ENCODE peak calls at places on chromosomes 16 and 17, in seven cellular contexts. K is uterus; G is ascending aorta; J is naive thymus-derived CD4-positive, alpha-beta T cell; R is IMR-90; B is stomach; S is CD8-positive, alpha-beta memory T cell. H is an unnamed sample.

GRCh38 chr16:82589407-82589806 is 37.4 kb upstream of the CDH13 start:
- DNase-seq in K (no peak), G (no peak), J (no peak), R (no peak), B (no peak), S (no peak), H (no peak)

GRCh38 chr16:20377181-20377580 is 24.7 kb upstream of the UMOD start:
- DNase-seq in K (no peak), G (no peak), J (no peak), R (no peak), B (no peak), S (no peak), H (no peak)

GRCh38 chr17:4576729-4577322 is 7.5 kb upstream of the SMTNL2 start:
- DNase-seq in K (no peak), G (no peak), J (no peak), R (no peak), B (no peak), S (no peak), H (no peak)

GRCh38 chr17:40038882-40039513 is 15.2 kb downstream of the MED24 start:
- DNase-seq in K (peak), G (no peak), J (no peak), R (peak), B (peak), S (no peak), H (peak)

GRCh38 chr17:42081516-42082129 is 16.6 kb downstream of the ZNF385C start:
- DNase-seq in K (no peak), G (no peak), J (no peak), R (no peak), B (no peak), S (no peak), H (no peak)

GRCh38 chr16:30115238-30115637 is 1.9 kb upstream of the GDPD3 start:
- DNase-seq in K (no peak), G (no peak), J (no peak), R (no peak), B (peak), S (no peak), H (no peak)

GRCh38 chr16:4373909-4374742 is 2.5 kb downstream of the VASN start:
- DNase-seq in K (peak), G (no peak), J (no peak), R (peak), B (peak), S (no peak), H (peak)

GRCh38 chr17:40857535-40857934 is 9.5 kb downstream of the KRT12 start:
- DNase-seq in K (no peak), G (no peak), J (no peak), R (peak), B (no peak), S (no peak), H (no peak)

GRCh38 chr16:66592814-66593213 is 11.7 kb upstream of the CMTM3 start:
- DNase-seq in K (no peak), G (no peak), J (no peak), R (no peak), B (no peak), S (no peak), H (no peak)

GRCh38 chr16:57061084-57061905 is 31.1 kb upstream of the CPNE2 start:
- DNase-seq in K (peak), G (peak), J (no peak), R (peak), B (peak), S (no peak), H (no peak)

GRCh38 chr16:2019500-2019899 is at the start of gene NPW:
- DNase-seq in K (no peak), G (no peak), J (no peak), R (no peak), B (no peak), S (no peak), H (no peak)

GRCh38 chr17:14622622-14623101 is 321.8 kb downstream of the HS3ST3B1 start:
- DNase-seq in K (no peak), G (no peak), J (no peak), R (no peak), B (no peak), S (no peak), H (no peak)

GRCh38 chr17:29687601-29688000 is 64.9 kb upstream of the CORO6 start:
- DNase-seq in K (no peak), G (no peak), J (no peak), R (no peak), B (no peak), S (no peak), H (no peak)

GRCh38 chr16:28186752-28187151 is 25.0 kb downstream of the XPO6 start:
- DNase-seq in K (no peak), G (no peak), J (peak), R (peak), B (no peak), S (no peak), H (no peak)

GRCh38 chr17:31838641-31839225 is 20.3 kb downstream of the COPRS start:
- DNase-seq in K (no peak), G (no peak), J (no peak), R (peak), B (no peak), S (no peak), H (no peak)

GRCh38 chr16:51121009-51121347 is 30.1 kb downstream of the SALL1 start:
- DNase-seq in K (no peak), G (no peak), J (no peak), R (no peak), B (no peak), S (no peak), H (no peak)

GRCh38 chr16:19105891-19106624 is 7.7 kb upstream of the ITPRIPL2 start:
- DNase-seq in K (no peak), G (no peak), J (no peak), R (peak), B (no peak), S (no peak), H (no peak)

GRCh38 chr16:85901760-85902365 is 2.9 kb downstream of the IRF8 start:
- DNase-seq in K (no peak), G (no peak), J (no peak), R (no peak), B (no peak), S (no peak), H (no peak)

GRCh38 chr17:62780273-62780672 is 27.8 kb downstream of the MARCHF10 start:
- DNase-seq in K (no peak), G (no peak), J (no peak), R (no peak), B (peak), S (no peak), H (no peak)

GRCh38 chr17:59152925-59153324 is 2.1 kb downstream of the SKA2 start:
- DNase-seq in K (no peak), G (no peak), J (no peak), R (no peak), B (no peak), S (no peak), H (no peak)
- H3K27ac ChIP-seq in K (no peak), G (no peak), J (no peak), R (no peak), B (no peak), S (peak), H (peak)

DNA sequence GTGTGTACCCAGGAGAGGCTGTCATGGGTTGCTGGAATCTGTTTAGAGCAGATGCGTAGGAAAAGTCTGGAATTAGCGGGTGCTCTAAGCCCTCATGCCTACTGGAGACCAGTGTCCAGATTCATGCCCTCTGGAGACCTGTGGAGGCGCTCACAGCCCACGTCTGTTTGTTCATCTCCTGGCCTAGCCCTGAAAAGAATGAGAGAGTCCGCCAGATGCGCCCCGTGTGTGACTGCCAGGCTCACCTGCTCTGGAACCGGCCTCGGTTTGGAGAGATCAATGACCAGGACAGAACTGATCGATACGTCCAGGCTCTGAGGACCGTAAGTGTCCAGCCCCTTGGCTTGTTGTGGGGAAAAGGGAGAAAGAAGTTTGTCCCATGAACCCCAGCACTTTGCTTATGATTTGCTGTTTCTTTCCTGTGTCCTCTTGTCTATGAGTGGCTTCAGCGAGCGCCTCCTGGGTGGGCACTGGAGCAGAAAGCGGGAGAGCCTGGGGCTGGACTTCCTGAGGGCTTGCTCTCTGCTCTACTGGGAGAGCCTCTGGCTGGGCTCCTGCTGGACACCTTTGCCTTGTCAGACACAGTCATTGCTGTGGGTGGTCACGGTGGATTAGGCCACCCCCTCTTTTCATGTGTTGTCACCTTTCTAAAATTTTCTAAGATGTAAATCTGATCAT is 35.3 kb downstream of the PRMT7 start:
- DNase-seq in K (no peak), G (no peak), J (no peak), R (no peak), B (no peak), S (no peak), H (no peak)
- H3K27ac ChIP-seq in K (no peak), G (no peak), J (no peak), R (no peak), B (no peak), S (no peak), H (no peak)

GRCh38 chr17:73317554-73318426 is 6.0 kb upstream of the CDC42EP4 start:
- DNase-seq in K (no peak), G (no peak), J (no peak), R (no peak), B (no peak), S (no peak), H (no peak)

GRCh38 chr17:73316919-73317505 is 5.2 kb upstream of the CDC42EP4 start:
- DNase-seq in K (no peak), G (no peak), J (no peak), R (no peak), B (no peak), S (no peak), H (no peak)

GRCh38 chr17:73318861-73319260 is 7.1 kb upstream of the CDC42EP4 start:
- DNase-seq in K (no peak), G (no peak), J (no peak), R (no peak), B (no peak), S (no peak), H (no peak)

GRCh38 chr17:73319766-73320165 is 8.0 kb upstream of the CDC42EP4 start:
- DNase-seq in K (no peak), G (no peak), J (no peak), R (no peak), B (no peak), S (no peak), H (no peak)

GRCh38 chr17:73318427-73318813 is 6.6 kb upstream of the CDC42EP4 start:
- DNase-seq in K (no peak), G (no peak), J (no peak), R (no peak), B (no peak), S (no peak), H (no peak)
- H3K27ac ChIP-seq in K (no peak), G (no peak), J (no peak), R (no peak), B (no peak), S (no peak), H (no peak)

GRCh38 chr16:72850021-72850420 is 197.9 kb downstream of the ZFHX3 start:
- DNase-seq in K (no peak), G (no peak), J (no peak), R (no peak), B (no peak), S (no peak), H (no peak)

GRCh38 chr16:72848045-72848410 is 199.9 kb downstream of the ZFHX3 start:
- DNase-seq in K (no peak), G (no peak), J (no peak), R (no peak), B (no peak), S (no peak), H (no peak)

GRCh38 chr16:72853575-72853974 is 194.4 kb downstream of the ZFHX3 start:
- DNase-seq in K (no peak), G (no peak), J (no peak), R (no peak), B (no peak), S (no peak), H (no peak)

GRCh38 chr16:72848759-72849664 is 198.9 kb downstream of the ZFHX3 start:
- DNase-seq in K (peak), G (peak), J (no peak), R (peak), B (peak), S (no peak), H (peak)

GRCh38 chr16:72850863-72851262 is 197.1 kb downstream of the ZFHX3 start:
- DNase-seq in K (peak), G (peak), J (no peak), R (peak), B (no peak), S (no peak), H (peak)
- H3K27ac ChIP-seq in K (peak), G (peak), J (no peak), R (peak), B (peak), S (no peak), H (peak)

DNA sequence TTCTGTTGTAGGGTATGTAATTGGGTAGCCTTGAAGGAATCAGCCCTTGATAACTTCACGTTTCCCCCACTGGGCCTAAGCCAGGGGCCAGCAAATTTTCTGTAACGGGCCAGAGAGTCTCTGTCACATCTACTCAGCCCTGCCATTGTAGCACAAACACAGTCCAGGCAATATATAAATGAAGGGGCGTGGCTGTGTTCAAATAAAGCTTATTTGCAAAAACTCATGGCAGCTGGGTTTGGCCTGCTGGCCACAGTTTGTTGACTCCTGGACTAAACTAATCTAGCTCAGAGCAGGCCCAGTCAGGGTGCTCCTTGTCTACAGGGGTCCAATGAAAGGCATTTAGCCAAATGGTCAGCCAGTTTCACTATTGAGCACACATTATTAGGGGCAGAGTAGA is 141.6 kb downstream of the CCDC182 start:
- DNase-seq in K (no peak), G (no peak), J (no peak), R (no peak), B (peak), S (no peak), H (no peak)
- H3K27ac ChIP-seq in K (no peak), G (no peak), J (peak), R (no peak), B (peak), S (peak), H (no peak)

DNA sequence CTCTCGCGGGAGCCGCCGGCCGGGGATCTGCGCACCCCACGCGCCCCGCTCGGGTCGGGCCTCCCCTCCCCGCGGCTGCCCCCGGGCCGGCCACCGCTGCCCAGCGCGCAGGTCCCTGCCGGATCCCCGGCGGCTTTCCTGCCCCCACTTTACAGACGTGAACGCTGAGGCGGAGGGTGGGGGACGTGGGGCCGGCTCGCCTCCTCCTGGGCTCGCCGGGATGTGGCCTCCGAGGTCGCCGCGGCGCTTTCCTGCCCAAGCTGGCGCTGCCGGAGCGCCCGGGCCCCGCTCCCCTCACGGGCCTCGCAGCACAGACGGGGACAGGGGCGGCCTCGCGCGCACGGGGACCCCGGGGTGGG is 26.7 kb downstream of the RTN4RL1 start:
- DNase-seq in K (no peak), G (no peak), J (no peak), R (no peak), B (no peak), S (no peak), H (no peak)
- H3K27ac ChIP-seq in K (peak), G (no peak), J (no peak), R (no peak), B (peak), S (no peak), H (no peak)

H was measured in brain microvascular endothelial cell.